ENCODE peak calls at places on chromosomes 16 and 17, in four cellular contexts. J is OCI-LY7, E is globus pallidus, N is cardiac fibroblast. I is an unnamed sample.
A peak's percentile ranks its signal among the peaks of the same experiment; 100 is the strongest.

GRCh38 chr17:78130080-78130438 is 512 bp upstream of the TMC8 start:
- DNase-seq in J (peak; percentile 40), E (no peak), N (no peak), I (no peak)

GRCh38 chr17:76145231-76146052 is 4.4 kb upstream of the FOXJ1 start:
- DNase-seq in J (peak; percentile 80), E (no peak), N (no peak), I (no peak)

GRCh38 chr17:6578491-6578890 is 22.1 kb upstream of the PITPNM3 start:
- DNase-seq in J (no peak), E (no peak), N (no peak), I (no peak)

GRCh38 chr17:81115749-81116464 is 49.4 kb upstream of the PVALEF start:
- DNase-seq in J (no peak), E (no peak), N (no peak), I (no peak)

GRCh38 chr17:33519692-33520091 is 226.6 kb upstream of the ASIC2 start:
- DNase-seq in J (no peak), E (no peak), N (no peak), I (no peak)

GRCh38 chr16:3589991-3590701 is 12.9 kb upstream of the NLRC3 start:
- DNase-seq in J (no peak), E (no peak), N (no peak), I (no peak)

GRCh38 chr16:61274211-61274610 is 762.0 kb downstream of the CDH8 start:
- DNase-seq in J (no peak), E (no peak), N (no peak), I (no peak)

GRCh38 chr16:23687034-23687808 is 8.5 kb downstream of the PLK1 start:
- DNase-seq in J (no peak), E (no peak), N (no peak), I (no peak)

GRCh38 chr16:19245326-19245925 is 40.1 kb upstream of the CLEC19A start:
- DNase-seq in J (no peak), E (no peak), N (no peak), I (no peak)

GRCh38 chr17:65794572-65794971 is 233.1 kb upstream of the AXIN2 start:
- DNase-seq in J (peak; percentile 16), E (no peak), N (peak; percentile 61), I (peak; percentile 47)

GRCh38 chr16:13727943-13728342 is 192.0 kb upstream of the ERCC4 start:
- DNase-seq in J (no peak), E (no peak), N (no peak), I (no peak)

GRCh38 chr16:22614271-22614947 is 103.7 kb downstream of the NPIPB5 start:
- DNase-seq in J (no peak), E (no peak), N (peak; percentile 26), I (peak; percentile 38)

GRCh38 chr17:79019260-79019630 is 4.7 kb upstream of the C1QTNF1 start:
- DNase-seq in J (no peak), E (no peak), N (no peak), I (no peak)

GRCh38 chr17:14165672-14166071 is 71.0 kb downstream of the CDRT15 start:
- DNase-seq in J (no peak), E (no peak), N (no peak), I (no peak)

GRCh38 chr16:46727630-46728029 is 20.5 kb downstream of the MYLK3 start:
- DNase-seq in J (no peak), E (no peak), N (no peak), I (no peak)

GRCh38 chr16:3182608-3183444 is 5.2 kb upstream of the OR1F1 start:
- DNase-seq in J (no peak), E (no peak), N (peak; percentile 86), I (peak; percentile 75)

GRCh38 chr17:54455251-54455868 is 445.3 kb upstream of the TOM1L1 start:
- DNase-seq in J (peak; percentile 3), E (no peak), N (peak; percentile 1), I (peak; percentile 0)

GRCh38 chr17:52420555-52421078 is 262.1 kb upstream of the CA10 start:
- DNase-seq in J (no peak), E (no peak), N (no peak), I (no peak)

GRCh38 chr17:41784207-41784744 is 2.2 kb downstream of the JUP start:
- DNase-seq in J (no peak), E (no peak), N (peak; percentile 79), I (peak; percentile 67)

GRCh38 chr16:10045947-10046346 is 136.3 kb downstream of the GRIN2A start:
- DNase-seq in J (no peak), E (no peak), N (no peak), I (no peak)

GRCh38 chr17:17495448-17496188 is 577 bp downstream of the RASD1 start:
- DNase-seq in J (no peak), E (no peak), N (no peak), I (peak; percentile 28)

GRCh38 chr17:81904600-81905423 is 2.8 kb downstream of the NPB start:
- DNase-seq in J (no peak), E (no peak), N (no peak), I (no peak)

GRCh38 chr17:42667088-42667951 is 8.2 kb downstream of the TUBG2 start:
- DNase-seq in J (no peak), E (no peak), N (peak; percentile 78), I (peak; percentile 89)

GRCh38 chr17:7207120-7208001 is 12.3 kb downstream of the DLG4 start:
- DNase-seq in J (no peak), E (no peak), N (no peak), I (peak; percentile 48)

GRCh38 chr16:29807426-29808218 is 1.3 kb downstream of the MAZ start:
- DNase-seq in J (peak; percentile 90), E (peak; percentile 89), N (peak; percentile 96), I (peak; percentile 91)

GRCh38 chr16:85400305-85401205 is 212.6 kb upstream of the GSE1 start:
- DNase-seq in J (no peak), E (no peak), N (no peak), I (no peak)

GRCh38 chr17:40554646-40555295 is 10.5 kb downstream of the CCR7 start:
- DNase-seq in J (no peak), E (no peak), N (no peak), I (no peak)

GRCh38 chr16:82917886-82918595 is 291.3 kb downstream of the CDH13 start:
- DNase-seq in J (no peak), E (no peak), N (no peak), I (no peak)

GRCh38 chr17:27807567-27808470 is 7.5 kb upstream of the NOS2 start:
- DNase-seq in J (peak; percentile 11), E (no peak), N (no peak), I (no peak)

GRCh38 chr16:73048292-73049050 is 543 bp upstream of the ZFHX3 start:
- DNase-seq in J (no peak), E (no peak), N (peak; percentile 56), I (no peak)

GRCh38 chr16:4795181-4795827 is at the start of gene SMIM22:
- DNase-seq in J (no peak), E (no peak), N (no peak), I (no peak)

GRCh38 chr17:14091367-14091766 is 22.1 kb downstream of the COX10 start:
- DNase-seq in J (no peak), E (no peak), N (peak; percentile 33), I (peak; percentile 51)

GRCh38 chr16:30609002-30609927 is 924 bp downstream of the ZNF689 start:
- DNase-seq in J (peak; percentile 56), E (no peak), N (peak; percentile 42), I (no peak)

GRCh38 chr16:11914759-11915643 is 755 bp downstream of the GSPT1 start:
- DNase-seq in J (peak; percentile 64), E (peak; percentile 17), N (peak; percentile 43), I (peak; percentile 42)

GRCh38 chr16:23125277-23125676 is 24.0 kb downstream of the USP31 start:
- DNase-seq in J (no peak), E (no peak), N (no peak), I (no peak)

GRCh38 chr17:7046127-7046724 is 2.3 kb upstream of the SLC16A11 start:
- DNase-seq in J (no peak), E (no peak), N (no peak), I (no peak)

GRCh38 chr16:78503501-78504110 is 404.2 kb downstream of the WWOX start:
- DNase-seq in J (peak; percentile 39), E (peak; percentile 77), N (peak; percentile 64), I (peak; percentile 70)

GRCh38 chr17:77371888-77372443 is 231.2 kb downstream of the SEC14L1 start:
- DNase-seq in J (no peak), E (no peak), N (no peak), I (no peak)